ENCODE peak calls at places on chromosomes 6 and 20, in four cellular contexts. One of them, this sample, is unnamed.

GRCh38 chr6:139881251-139881650 is 506.8 kb upstream of the CITED2 start:
- DNase-seq in osteocyte: no peak
- DNase-seq in neural crest cell: no peak
- DNase-seq in EL: no peak
- DNase-seq in this sample: no peak

GRCh38 chr20:6693178-6693807 is 74.2 kb upstream of the BMP2 start:
- DNase-seq in osteocyte: no peak
- DNase-seq in EL: no peak
- DNase-seq in neural crest cell: no peak
- DNase-seq in this sample: no peak

GRCh38 chr6:139164001-139164400 is 29.1 kb downstream of the HECA start:
- DNase-seq in EL: no peak
- DNase-seq in neural crest cell: no peak
- DNase-seq in osteocyte: no peak
- DNase-seq in this sample: no peak

GRCh38 chr6:71238351-71238750 is 50.3 kb upstream of the OGFRL1 start:
- DNase-seq in EL: peak
- DNase-seq in osteocyte: no peak
- DNase-seq in neural crest cell: no peak
- DNase-seq in this sample: peak

GRCh38 chr6:41039060-41039998 is at the start of gene UNC5CL:
- DNase-seq in osteocyte: no peak
- DNase-seq in EL: peak
- DNase-seq in neural crest cell: peak
- DNase-seq in this sample: peak

GRCh38 chr20:20710847-20711315 is 1.6 kb downstream of the RALGAPA2 start:
- DNase-seq in neural crest cell: no peak
- DNase-seq in osteocyte: no peak
- DNase-seq in EL: no peak
- DNase-seq in this sample: no peak

GRCh38 chr20:38212806-38213606 is 47.5 kb downstream of the KIAA1755 start:
- DNase-seq in neural crest cell: no peak
- DNase-seq in EL: no peak
- DNase-seq in osteocyte: no peak
- DNase-seq in this sample: no peak

GRCh38 chr20:4053516-4053919 is 38.2 kb upstream of the RNF24 start:
- DNase-seq in EL: peak
- DNase-seq in neural crest cell: no peak
- DNase-seq in osteocyte: no peak
- DNase-seq in this sample: no peak

GRCh38 chr6:12476484-12476883 is 186.3 kb downstream of the EDN1 start:
- DNase-seq in osteocyte: no peak
- DNase-seq in EL: no peak
- DNase-seq in neural crest cell: no peak
- DNase-seq in this sample: no peak

GRCh38 chr20:38242848-38243449 is 17.6 kb downstream of the KIAA1755 start:
- DNase-seq in neural crest cell: peak
- DNase-seq in EL: peak
- DNase-seq in osteocyte: no peak
- DNase-seq in this sample: no peak

GRCh38 chr20:51413753-51414323 is 128.7 kb downstream of the NFATC2 start:
- DNase-seq in osteocyte: no peak
- DNase-seq in EL: no peak
- DNase-seq in neural crest cell: no peak
- DNase-seq in this sample: no peak

GRCh38 chr6:12065321-12066140 is 53.4 kb downstream of the HIVEP1 start:
- DNase-seq in EL: no peak
- DNase-seq in neural crest cell: no peak
- DNase-seq in osteocyte: no peak
- DNase-seq in this sample: no peak

GRCh38 chr6:37174515-37175331 is 4.8 kb downstream of the PIM1 start:
- DNase-seq in osteocyte: no peak
- DNase-seq in EL: no peak
- DNase-seq in neural crest cell: no peak
- DNase-seq in this sample: no peak

GRCh38 chr20:33192912-33193501 is 24.1 kb upstream of the BPIFA3 start:
- DNase-seq in EL: no peak
- DNase-seq in neural crest cell: no peak
- DNase-seq in osteocyte: no peak
- DNase-seq in this sample: no peak

GRCh38 chr6:40509716-40510260 is 77.4 kb downstream of the LRFN2 start:
- DNase-seq in osteocyte: no peak
- DNase-seq in EL: no peak
- DNase-seq in neural crest cell: no peak
- DNase-seq in this sample: no peak

GRCh38 chr6:164130151-164130550 is 715.6 kb downstream of the QKI start:
- DNase-seq in neural crest cell: no peak
- DNase-seq in osteocyte: no peak
- DNase-seq in EL: no peak
- DNase-seq in this sample: no peak

GRCh38 chr6:105897131-105897530 is 189.0 kb upstream of the PRDM1 start:
- DNase-seq in EL: no peak
- DNase-seq in osteocyte: no peak
- DNase-seq in neural crest cell: no peak
- DNase-seq in this sample: no peak

GRCh38 chr6:112833546-112834215 is 486.6 kb downstream of the RFPL4B start:
- DNase-seq in osteocyte: no peak
- DNase-seq in neural crest cell: no peak
- DNase-seq in EL: peak
- DNase-seq in this sample: no peak

GRCh38 chr6:67231092-67231491 is 1404.0 kb upstream of the ADGRB3 start:
- DNase-seq in EL: no peak
- DNase-seq in osteocyte: no peak
- DNase-seq in neural crest cell: no peak
- DNase-seq in this sample: no peak

GRCh38 chr6:163694988-163695942 is 280.7 kb downstream of the QKI start:
- DNase-seq in EL: no peak
- DNase-seq in neural crest cell: no peak
- DNase-seq in osteocyte: no peak
- DNase-seq in this sample: no peak

GRCh38 chr6:128007658-128008057 is 106.8 kb upstream of the THEMIS start:
- DNase-seq in EL: no peak
- DNase-seq in osteocyte: no peak
- DNase-seq in neural crest cell: no peak
- DNase-seq in this sample: no peak

GRCh38 chr20:61828891-61829290 is 236.8 kb downstream of the TAF4 start:
- DNase-seq in neural crest cell: no peak
- DNase-seq in EL: no peak
- DNase-seq in osteocyte: no peak
- DNase-seq in this sample: no peak

GRCh38 chr6:119179062-119179461 is 100.6 kb upstream of the FAM184A start:
- DNase-seq in neural crest cell: no peak
- DNase-seq in EL: no peak
- DNase-seq in osteocyte: no peak
- DNase-seq in this sample: no peak

GRCh38 chr6:136553166-136553787 is 3.1 kb upstream of the MAP7 start:
- DNase-seq in osteocyte: no peak
- DNase-seq in neural crest cell: no peak
- DNase-seq in EL: no peak
- DNase-seq in this sample: no peak

GRCh38 chr20:23632711-23633573 is 4.8 kb downstream of the CST3 start:
- DNase-seq in neural crest cell: no peak
- DNase-seq in EL: no peak
- DNase-seq in osteocyte: peak
- DNase-seq in this sample: no peak

GRCh38 chr20:49713779-49714712 is at the start of gene B4GALT5:
- DNase-seq in osteocyte: peak
- DNase-seq in EL: peak
- DNase-seq in neural crest cell: peak
- DNase-seq in this sample: no peak

GRCh38 chr20:44319880-44320422 is 8.9 kb upstream of the FITM2 start:
- DNase-seq in EL: no peak
- DNase-seq in neural crest cell: no peak
- DNase-seq in osteocyte: no peak
- DNase-seq in this sample: peak

GRCh38 chr20:25148181-25148981 is 47.1 kb upstream of the ENTPD6 start:
- DNase-seq in neural crest cell: no peak
- DNase-seq in EL: peak
- DNase-seq in osteocyte: no peak
- DNase-seq in this sample: no peak

GRCh38 chr20:17542993-17543412 is 11.8 kb upstream of the BFSP1 start:
- DNase-seq in neural crest cell: no peak
- DNase-seq in EL: peak
- DNase-seq in osteocyte: no peak
- DNase-seq in this sample: no peak

GRCh38 chr6:28542440-28543293 is 17.0 kb downstream of the GPX5 start:
- DNase-seq in osteocyte: peak
- DNase-seq in neural crest cell: peak
- DNase-seq in EL: peak
- DNase-seq in this sample: peak